ENCODE peak calls at places on chromosomes 6 and 20, in ten cellular contexts. Y is non-pigmented ciliary epithelial cell; C is astrocyte of the cerebellum; T is CD4-positive, alpha-beta memory T cell; D is midbrain; R is ureter; F is OCI-LY7; Q is NCI-H1694 treated with DMSO at 0.1 percent for 48 hours; Z is lower leg skin; N is KBM-7. A is an unnamed sample.

GRCh38 chr6:157203312-157203744 is 120.0 kb downstream of the TMEM242 start:
- DNase-seq in N (no peak), F (no peak), Q (no peak), T (no peak), Y (no peak), D (no peak), C (no peak), R (no peak), Z (no peak), A (no peak)

GRCh38 chr6:23180504-23181293 is 611.3 kb downstream of the HDGFL1 start:
- DNase-seq in C (peak), R (peak), T (no peak), Y (peak), N (no peak), Q (peak), Z (no peak), D (peak), F (no peak), A (no peak)

GRCh38 chr6:149840345-149841075 is 23.6 kb downstream of the LRP11 start:
- DNase-seq in Z (peak), T (peak), F (peak), C (no peak), R (peak), Y (no peak), N (peak), D (peak), Q (no peak), A (peak)

GRCh38 chr6:13807691-13808090 is 6.7 kb downstream of the MCUR1 start:
- DNase-seq in F (no peak), Y (peak), R (no peak), T (no peak), Q (no peak), D (no peak), N (no peak), C (no peak), Z (no peak), A (no peak)

GRCh38 chr6:71224011-71224410 is 64.6 kb upstream of the OGFRL1 start:
- DNase-seq in R (no peak), Q (no peak), Y (no peak), D (no peak), T (no peak), Z (no peak), N (no peak), C (no peak), F (no peak), A (no peak)

GRCh38 chr6:3518356-3518841 is 61.5 kb upstream of the SLC22A23 start:
- DNase-seq in T (no peak), Y (no peak), Z (peak), Q (peak), R (peak), C (peak), F (no peak), N (no peak), D (no peak), A (no peak)

GRCh38 chr20:59055302-59055701 is 12.7 kb upstream of the PRELID3B start:
- DNase-seq in Z (no peak), D (peak), Y (no peak), N (no peak), Q (peak), C (no peak), R (no peak), T (peak), F (peak), A (peak)

GRCh38 chr6:154622618-154623336 is 110.4 kb upstream of the SCAF8 start:
- DNase-seq in Q (no peak), D (no peak), C (no peak), N (no peak), Z (no peak), R (no peak), Y (no peak), T (no peak), F (no peak), A (no peak)

GRCh38 chr6:128806274-128806673 is 76.7 kb upstream of the LAMA2 start:
- DNase-seq in D (no peak), R (no peak), N (no peak), Q (peak), T (no peak), F (no peak), Z (peak), C (no peak), Y (no peak), A (no peak)

GRCh38 chr6:50047026-50047425 is 2.7 kb downstream of the DEFB112 start:
- DNase-seq in Y (no peak), C (no peak), R (no peak), Q (no peak), T (no peak), D (no peak), F (no peak), Z (no peak), N (no peak), A (no peak)

GRCh38 chr6:4589295-4589694 is 186.9 kb upstream of the CDYL start:
- DNase-seq in Q (no peak), Y (no peak), D (no peak), Z (no peak), F (no peak), N (no peak), C (no peak), T (no peak), R (no peak), A (no peak)

GRCh38 chr6:137954253-137954652 is 87.2 kb downstream of the TNFAIP3 start:
- DNase-seq in Y (no peak), R (no peak), Q (no peak), F (no peak), D (no peak), C (no peak), Z (no peak), N (no peak), T (no peak), A (no peak)

GRCh38 chr20:40687384-40688128 is 1.5 kb downstream of the MAFB start:
- DNase-seq in C (no peak), Y (no peak), Q (no peak), Z (peak), T (no peak), N (no peak), D (no peak), F (no peak), R (peak), A (no peak)

GRCh38 chr20:15827628-15828027 is 745.6 kb downstream of the KIF16B start:
- DNase-seq in F (no peak), D (no peak), Y (no peak), Q (no peak), Z (no peak), C (no peak), N (no peak), T (no peak), R (no peak), A (no peak)

GRCh38 chr20:23114018-23114417 is 27.9 kb upstream of the CD93 start:
- DNase-seq in C (no peak), R (no peak), Q (no peak), T (no peak), N (peak), D (no peak), F (no peak), Y (no peak), Z (no peak), A (no peak)

GRCh38 chr6:81772741-81773140 is 20.3 kb upstream of the TENT5A start:
- DNase-seq in T (no peak), N (peak), R (no peak), Z (no peak), Y (no peak), D (no peak), Q (no peak), F (no peak), C (no peak), A (no peak)

GRCh38 chr6:18264338-18265098 is at the start of gene DEK:
- DNase-seq in Z (peak), D (peak), N (peak), F (peak), Q (peak), R (peak), C (peak), Y (no peak), T (peak), A (peak)

GRCh38 chr20:35039146-35039545 is 53.5 kb downstream of the TRPC4AP start:
- DNase-seq in D (no peak), Q (no peak), C (no peak), R (no peak), Y (no peak), Z (no peak), F (no peak), T (no peak), N (no peak), A (no peak)